ENCODE peak calls at places on chromosomes 13 and 19, in four cellular contexts. G is progenitor cell of endocrine pancreas; O is CD4-positive, alpha-beta memory T cell; H is stimulated activated CD8-positive, alpha-beta memory T cell treated with anti-CD3 and anti-CD28 coated beads, Interleukin-7, amount 100 ng/mL, for 1 hour. T is an unnamed sample.

GRCh38 chr13:31982540-31982939 is 49.0 kb upstream of the FRY start:
- DNase-seq in G (no peak), O (no peak), H (no peak), T (no peak)

GRCh38 chr19:49436381-49437017 is 4.8 kb downstream of the SLC17A7 start:
- DNase-seq in G (no peak), O (no peak), H (no peak), T (no peak)

GRCh38 chr19:42452590-42452989 is 9.8 kb upstream of the CXCL17 start:
- DNase-seq in G (no peak), O (no peak), H (no peak), T (no peak)

GRCh38 chr19:11663162-11663561 is 65.9 kb downstream of the ZNF627 start:
- DNase-seq in G (no peak), O (no peak), H (no peak), T (no peak)

GRCh38 chr13:113058129-113058987 is 47.2 kb upstream of the F7 start:
- DNase-seq in G (no peak), O (no peak), H (no peak), T (no peak)

GRCh38 chr13:40537146-40537895 is 129.1 kb downstream of the FOXO1 start:
- DNase-seq in G (no peak), O (no peak), H (no peak), T (peak)

GRCh38 chr19:43767316-43767715 is 12.6 kb upstream of the SMG9 start:
- DNase-seq in G (no peak), O (no peak), H (no peak), T (no peak)

GRCh38 chr19:45881909-45882528 is 3.9 kb downstream of the IRF2BP1 start:
- DNase-seq in G (peak), O (no peak), H (no peak), T (peak)

GRCh38 chr13:20383058-20383457 is 142.6 kb downstream of the CRYL1 start:
- DNase-seq in G (no peak), O (no peak), H (no peak), T (no peak)

GRCh38 chr13:100887729-100888151 is 213.1 kb upstream of the TMTC4 start:
- DNase-seq in G (no peak), O (no peak), H (no peak), T (no peak)

GRCh38 chr19:7602935-7603497 is 7.4 kb downstream of the CAMSAP3 start:
- DNase-seq in G (no peak), O (no peak), H (no peak), T (no peak)

GRCh38 chr13:20924758-20925394 is 22.3 kb upstream of the XPO4 start:
- DNase-seq in G (peak), O (peak), H (peak), T (peak)

GRCh38 chr13:75196112-75196855 is 285.7 kb downstream of the TBC1D4 start:
- DNase-seq in G (no peak), O (no peak), H (no peak), T (no peak)

T was measured in Caco-2.